ENCODE peak calls at places on chromosomes 13 and 19, in six cellular contexts. C is mammary epithelial cell, B is breast epithelium, G is choroid plexus epithelial cell, L is HCT116, I is dorsolateral prefrontal cortex. Y is an unnamed sample.

GRCh38 chr13:97259787-97260641 is 37.9 kb downstream of the MBNL2 start:
- DNase-seq in C (no peak), B (no peak), G (peak), L (no peak), I (no peak), Y (no peak)

GRCh38 chr13:59568306-59568705 is 595.4 kb downstream of the DIAPH3 start:
- DNase-seq in C (no peak), B (no peak), G (no peak), L (no peak), I (no peak), Y (no peak)

GRCh38 chr19:55418185-55418584 is 10.6 kb upstream of the UBE2S start:
- DNase-seq in C (peak), B (no peak), G (peak), L (peak), I (peak), Y (peak)

GRCh38 chr19:11797491-11797890 is 832 bp upstream of the ZNF491 start:
- DNase-seq in C (peak), B (peak), G (peak), L (peak), I (peak), Y (peak)

GRCh38 chr19:51607077-51607476 is 23.1 kb downstream of the SIGLEC5 start:
- DNase-seq in C (no peak), B (no peak), G (no peak), L (no peak), I (no peak), Y (no peak)

GRCh38 chr13:88288326-88288725 is 617.2 kb downstream of the SLITRK5 start:
- DNase-seq in C (no peak), B (no peak), G (no peak), L (no peak), I (no peak), Y (no peak)

GRCh38 chr19:12884926-12885748 is 1.9 kb downstream of the KLF1 start:
- DNase-seq in C (peak), B (peak), G (peak), L (no peak), I (peak), Y (peak)

GRCh38 chr19:27962260-27962659 is 1250.7 kb downstream of the UQCRFS1 start:
- DNase-seq in C (no peak), B (no peak), G (peak), L (no peak), I (no peak), Y (no peak)

GRCh38 chr19:41998246-41999020 is 4.4 kb upstream of the ATP1A3 start:
- DNase-seq in C (no peak), B (no peak), G (peak), L (peak), I (peak), Y (peak)

GRCh38 chr13:82758056-82758455 is 1124.2 kb downstream of the SLITRK1 start:
- DNase-seq in C (peak), B (no peak), G (peak), L (peak), I (no peak), Y (no peak)

GRCh38 chr19:55443824-55444719 is 972 bp upstream of the SHISA7 start:
- DNase-seq in C (no peak), B (no peak), G (no peak), L (no peak), I (no peak), Y (no peak)

GRCh38 chr13:111536239-111536638 is 215.8 kb downstream of the TEX29 start:
- DNase-seq in C (no peak), B (no peak), G (no peak), L (no peak), I (no peak), Y (no peak)

GRCh38 chr19:41323023-41323422 is 13.1 kb downstream of the CCDC97 start:
- DNase-seq in C (no peak), B (no peak), G (peak), L (no peak), I (no peak), Y (no peak)

GRCh38 chr13:103573446-103573845 is 507.2 kb upstream of the SLC10A2 start:
- DNase-seq in C (no peak), B (no peak), G (no peak), L (no peak), I (no peak), Y (no peak)

GRCh38 chr19:41363371-41363752 is 587 bp downstream of the B9D2 start:
- DNase-seq in C (no peak), B (no peak), G (no peak), L (no peak), I (no peak), Y (no peak)

GRCh38 chr13:21852043-21852442 is 181.2 kb downstream of the FGF9 start:
- DNase-seq in C (peak), B (no peak), G (no peak), L (no peak), I (no peak), Y (no peak)

GRCh38 chr19:623974-624373 is 9.4 kb downstream of the POLRMT start:
- DNase-seq in C (no peak), B (no peak), G (peak), L (no peak), I (no peak), Y (no peak)

GRCh38 chr19:13993554-13994308 is 12.4 kb downstream of the RFX1 start:
- DNase-seq in C (no peak), B (no peak), G (no peak), L (no peak), I (no peak), Y (no peak)

GRCh38 chr13:47420568-47420967 is 523.7 kb upstream of the HTR2A start:
- DNase-seq in C (no peak), B (no peak), G (peak), L (no peak), I (no peak), Y (no peak)

GRCh38 chr13:75357576-75358295 is 124.2 kb downstream of the TBC1D4 start:
- DNase-seq in C (peak), B (no peak), G (peak), L (peak), I (no peak), Y (no peak)
- TF ChIP-seq CTCF in C (peak), B (peak), G (peak), L (peak), I (peak), Y (peak)

DNA sequence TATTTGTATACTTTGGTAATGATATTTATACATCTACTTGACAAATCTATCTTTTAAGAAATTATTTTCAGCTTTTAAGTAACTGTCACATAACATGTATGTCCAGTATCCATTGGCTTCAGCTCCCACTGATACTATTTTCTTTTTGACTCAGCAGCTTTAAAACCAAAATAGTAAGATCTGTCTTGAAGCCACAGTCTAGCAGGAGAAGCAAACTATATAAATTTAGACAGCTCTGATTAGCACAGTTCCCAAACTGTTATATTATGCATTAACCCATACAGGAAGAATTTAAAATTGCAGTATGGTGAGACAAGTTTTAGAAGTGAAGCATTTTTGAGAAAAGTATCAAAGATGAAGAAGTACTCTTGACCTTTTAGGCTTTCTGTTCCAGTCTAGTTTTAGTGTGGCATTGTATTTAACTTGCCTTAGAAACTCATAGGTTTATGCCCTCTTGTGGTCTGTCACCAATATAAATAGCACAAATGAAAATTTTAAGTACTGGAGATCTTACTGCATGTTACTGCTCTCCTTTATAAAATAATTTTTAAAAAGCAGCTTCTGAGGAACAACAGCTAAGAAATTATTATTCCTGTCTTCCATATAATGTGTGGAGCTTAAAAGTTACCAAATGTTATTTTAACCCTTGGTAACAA is 24.7 kb downstream of the URI1 start:
- DNase-seq in C (no peak), B (no peak), G (peak), L (no peak), I (no peak), Y (no peak)
- TF ChIP-seq CTCF in C (no peak), B (no peak), G (peak), L (peak), I (no peak), Y (peak)

GRCh38 chr19:35513231-35513974 is at the start of gene DMKN:
- DNase-seq in C (peak), B (no peak), G (peak), L (peak), I (no peak), Y (no peak)

GRCh38 chr19:35512831-35513230 is 618 bp downstream of the DMKN start:
- DNase-seq in C (no peak), B (no peak), G (no peak), L (no peak), I (no peak), Y (no peak)

GRCh38 chr19:35516310-35516709 is 2.9 kb upstream of the DMKN start:
- DNase-seq in C (no peak), B (no peak), G (no peak), L (no peak), I (no peak), Y (no peak)

GRCh38 chr19:35511337-35511736 is 2.1 kb downstream of the DMKN start:
- DNase-seq in C (no peak), B (no peak), G (no peak), L (no peak), I (no peak), Y (no peak)

DNA sequence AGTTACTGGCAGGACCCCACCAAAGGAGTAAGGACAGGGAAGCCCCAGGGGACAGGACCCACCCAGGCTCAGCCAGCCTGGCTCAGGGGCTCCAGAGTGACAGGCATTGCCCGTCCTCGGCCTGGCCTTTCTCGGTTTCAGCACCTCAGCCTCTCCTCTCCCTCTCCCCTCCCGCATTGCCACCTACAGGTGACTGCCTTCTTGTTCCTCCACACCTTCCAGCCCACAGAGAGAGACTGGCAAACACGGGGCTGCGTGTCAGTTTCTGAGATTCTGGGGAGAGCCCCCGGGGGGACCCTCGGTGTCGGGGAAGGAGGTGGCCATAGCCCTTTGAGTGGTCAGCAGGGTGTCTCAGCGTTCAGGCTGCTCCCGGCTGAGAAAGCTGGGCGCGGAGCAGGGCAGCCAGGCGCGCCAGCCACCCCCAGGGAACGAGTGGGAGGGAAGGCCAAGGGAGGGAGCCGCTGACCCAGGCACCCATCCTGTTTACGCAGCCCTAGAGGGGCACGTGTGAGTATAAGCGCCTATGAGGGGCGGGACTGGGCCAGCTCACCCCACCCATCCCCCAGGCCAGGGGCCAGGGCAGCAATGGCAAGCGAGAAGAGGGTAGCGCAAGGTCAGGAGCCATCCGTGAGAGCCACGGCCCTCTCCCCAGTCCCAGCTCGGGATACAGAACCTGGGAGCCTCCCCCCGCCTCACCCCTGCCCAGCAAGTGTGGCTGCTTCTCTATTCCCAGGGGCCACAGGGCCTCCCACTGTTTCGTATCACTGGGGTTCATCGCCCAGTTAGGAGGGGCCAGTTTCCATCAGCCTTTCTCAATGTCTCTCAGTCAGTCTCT is 743 bp upstream of the DMKN start:
- DNase-seq in C (no peak), B (no peak), G (peak), L (peak), I (no peak), Y (no peak)
- TF ChIP-seq CTCF in C (peak), B (no peak), G (peak), L (peak), I (no peak), Y (peak)

DNA sequence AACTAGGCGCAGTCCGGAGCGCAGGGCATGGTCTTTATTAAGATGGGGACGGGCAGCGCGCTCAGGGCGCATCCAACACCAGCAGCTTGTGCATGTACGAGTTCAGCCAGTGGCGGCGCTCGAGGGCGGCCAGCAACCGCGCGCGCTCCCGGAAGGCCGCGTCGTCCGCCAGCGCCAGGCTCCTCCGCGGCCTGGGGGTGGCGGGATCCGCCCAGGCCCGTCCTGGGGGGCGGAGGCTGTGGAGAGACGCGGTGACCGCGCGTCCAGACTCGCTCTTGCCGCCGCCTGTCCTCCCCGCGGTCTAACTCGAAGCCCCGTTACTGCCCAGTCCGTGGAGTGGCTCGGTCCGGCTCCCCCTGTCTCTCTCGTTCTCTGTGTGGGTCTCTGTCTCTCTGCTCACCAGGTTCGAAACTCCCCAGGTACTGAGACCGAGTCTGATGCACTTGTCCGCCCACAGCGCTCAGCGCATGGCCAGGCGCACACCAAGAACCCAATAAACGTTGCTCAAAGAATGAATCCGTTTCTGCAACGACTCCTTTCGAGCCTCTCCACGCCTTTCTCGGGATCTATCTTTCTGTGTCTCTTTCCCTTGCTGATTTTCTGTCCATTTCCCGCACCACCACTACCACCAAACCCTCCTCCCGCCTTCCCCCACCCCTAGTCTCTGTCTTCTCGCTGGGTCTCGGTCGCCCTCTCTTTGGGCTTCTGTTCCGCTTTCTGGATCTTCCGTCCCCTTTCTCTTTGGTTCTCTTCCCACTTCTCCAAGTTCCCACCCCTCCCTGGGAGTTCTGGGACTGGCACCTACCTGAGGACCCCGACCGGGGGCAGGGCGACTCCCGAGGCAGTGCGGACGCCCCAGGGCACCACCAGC is 599 bp downstream of the PTH2 start:
- DNase-seq in C (peak), B (no peak), G (peak), L (no peak), I (no peak), Y (no peak)
- TF ChIP-seq CTCF in C (peak), B (peak), G (peak), L (no peak), I (no peak), Y (peak)

DNA sequence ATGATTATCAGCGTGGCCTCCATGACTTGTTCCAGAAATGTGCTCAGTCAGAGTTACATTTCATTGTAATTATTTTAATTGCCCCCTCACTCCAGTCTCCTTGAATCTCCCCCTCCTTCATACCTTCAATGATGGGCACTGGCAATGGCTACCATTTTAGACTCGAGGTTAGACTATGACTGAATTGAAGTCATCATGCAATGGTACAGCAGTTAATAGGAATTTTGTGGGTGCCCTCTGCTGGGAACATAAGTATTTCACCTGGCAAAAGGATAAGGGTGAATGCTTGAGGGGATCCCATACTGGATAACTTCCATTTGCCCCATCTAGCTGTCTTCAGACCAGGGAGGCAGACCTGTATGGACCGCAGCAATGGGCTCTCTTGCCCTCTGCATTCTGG is 32.2 kb upstream of the USP12 start:
- DNase-seq in C (peak), B (no peak), G (peak), L (no peak), I (no peak), Y (no peak)
- TF ChIP-seq CTCF in C (peak), B (peak), G (peak), L (peak), I (no peak), Y (no peak)

GRCh38 chr19:21434516-21434915 is 37.6 kb downstream of the ZNF493 start:
- DNase-seq in C (no peak), B (no peak), G (no peak), L (no peak), I (no peak), Y (no peak)

GRCh38 chr19:21430674-21431073 is 33.7 kb downstream of the ZNF493 start:
- DNase-seq in C (no peak), B (no peak), G (no peak), L (no peak), I (no peak), Y (no peak)

GRCh38 chr19:21432590-21432989 is 35.7 kb downstream of the ZNF493 start:
- DNase-seq in C (no peak), B (no peak), G (no peak), L (no peak), I (no peak), Y (no peak)

GRCh38 chr19:21439372-21439771 is 42.4 kb downstream of the ZNF493 start:
- DNase-seq in C (peak), B (no peak), G (no peak), L (no peak), I (no peak), Y (no peak)

GRCh38 chr19:21434967-21435544 is 38.1 kb downstream of the ZNF493 start:
- DNase-seq in C (no peak), B (no peak), G (no peak), L (no peak), I (no peak), Y (no peak)
- TF ChIP-seq CTCF in C (no peak), B (no peak), G (no peak), L (no peak), I (no peak), Y (no peak)

GRCh38 chr13:102571075-102571474 is 25.7 kb upstream of the TPP2 start:
- DNase-seq in C (no peak), B (no peak), G (no peak), L (no peak), I (no peak), Y (no peak)
- TF ChIP-seq CTCF in C (peak), B (no peak), G (peak), L (peak), I (no peak), Y (peak)

Y was measured in progenitor cell of endocrine pancreas.